ENCODE peak calls at places on chromosomes 6 and 20, in eight cellular contexts. One of them, this sample, is unnamed.

GRCh38 chr6:43695078-43695966 is 7.7 kb upstream of the MRPS18A start:
- DNase-seq in erythroblast: no peak
- DNase-seq in suprapubic skin: no peak
- DNase-seq in stomach: peak
- DNase-seq in uterus: no peak
- DNase-seq in ovary: no peak
- DNase-seq in transverse colon: peak
- DNase-seq in A549: no peak
- DNase-seq in this sample: no peak

GRCh38 chr20:25356294-25356933 is 34.2 kb downstream of the ABHD12 start:
- DNase-seq in A549: no peak
- DNase-seq in uterus: no peak
- DNase-seq in suprapubic skin: no peak
- DNase-seq in erythroblast: no peak
- DNase-seq in transverse colon: no peak
- DNase-seq in ovary: no peak
- DNase-seq in stomach: no peak
- DNase-seq in this sample: no peak

GRCh38 chr6:4582506-4582905 is 193.7 kb upstream of the CDYL start:
- DNase-seq in stomach: no peak
- DNase-seq in suprapubic skin: no peak
- DNase-seq in uterus: no peak
- DNase-seq in ovary: no peak
- DNase-seq in erythroblast: no peak
- DNase-seq in A549: no peak
- DNase-seq in transverse colon: no peak
- DNase-seq in this sample: peak

GRCh38 chr6:137823826-137824501 is 43.1 kb upstream of the TNFAIP3 start:
- DNase-seq in A549: no peak
- DNase-seq in transverse colon: peak
- DNase-seq in uterus: no peak
- DNase-seq in erythroblast: peak
- DNase-seq in ovary: peak
- DNase-seq in stomach: peak
- DNase-seq in suprapubic skin: peak
- DNase-seq in this sample: no peak

GRCh38 chr6:53793318-53793975 is 1.4 kb upstream of the LRRC1 start:
- DNase-seq in suprapubic skin: no peak
- DNase-seq in transverse colon: peak
- DNase-seq in ovary: peak
- DNase-seq in uterus: peak
- DNase-seq in erythroblast: no peak
- DNase-seq in A549: peak
- DNase-seq in stomach: peak
- DNase-seq in this sample: peak

GRCh38 chr6:17394192-17394611 is 807 bp downstream of the CAP2 start:
- DNase-seq in A549: peak
- DNase-seq in stomach: peak
- DNase-seq in erythroblast: no peak
- DNase-seq in suprapubic skin: no peak
- DNase-seq in transverse colon: peak
- DNase-seq in uterus: peak
- DNase-seq in ovary: peak
- DNase-seq in this sample: peak

GRCh38 chr20:354298-354977 is 7.5 kb downstream of the NRSN2 start:
- DNase-seq in stomach: peak
- DNase-seq in transverse colon: peak
- DNase-seq in uterus: peak
- DNase-seq in ovary: peak
- DNase-seq in A549: peak
- DNase-seq in suprapubic skin: no peak
- DNase-seq in erythroblast: peak
- DNase-seq in this sample: peak

GRCh38 chr6:36983538-36983937 is 2.5 kb downstream of the MTCH1 start:
- DNase-seq in ovary: no peak
- DNase-seq in stomach: no peak
- DNase-seq in erythroblast: no peak
- DNase-seq in uterus: no peak
- DNase-seq in transverse colon: no peak
- DNase-seq in suprapubic skin: no peak
- DNase-seq in A549: no peak
- DNase-seq in this sample: no peak

GRCh38 chr6:157611406-157611805 is 211.6 kb upstream of the SNX9 start:
- DNase-seq in stomach: no peak
- DNase-seq in suprapubic skin: no peak
- DNase-seq in ovary: no peak
- DNase-seq in erythroblast: no peak
- DNase-seq in A549: no peak
- DNase-seq in uterus: no peak
- DNase-seq in transverse colon: no peak
- DNase-seq in this sample: no peak

GRCh38 chr6:121383478-121383877 is 49.2 kb upstream of the TBC1D32 start:
- DNase-seq in transverse colon: no peak
- DNase-seq in stomach: no peak
- DNase-seq in ovary: no peak
- DNase-seq in A549: no peak
- DNase-seq in uterus: no peak
- DNase-seq in erythroblast: no peak
- DNase-seq in suprapubic skin: no peak
- DNase-seq in this sample: no peak

GRCh38 chr6:78436335-78436734 is 431.0 kb upstream of the IRAK1BP1 start:
- DNase-seq in ovary: no peak
- DNase-seq in A549: no peak
- DNase-seq in uterus: no peak
- DNase-seq in suprapubic skin: no peak
- DNase-seq in stomach: no peak
- DNase-seq in erythroblast: no peak
- DNase-seq in transverse colon: no peak
- DNase-seq in this sample: no peak

GRCh38 chr6:56329296-56330050 is 82.1 kb upstream of the COL21A1 start:
- DNase-seq in transverse colon: no peak
- DNase-seq in A549: no peak
- DNase-seq in suprapubic skin: no peak
- DNase-seq in ovary: no peak
- DNase-seq in uterus: no peak
- DNase-seq in stomach: no peak
- DNase-seq in erythroblast: no peak
- DNase-seq in this sample: no peak

GRCh38 chr6:33595001-33595846 is 15.1 kb upstream of the BAK1 start:
- DNase-seq in suprapubic skin: no peak
- DNase-seq in stomach: no peak
- DNase-seq in ovary: no peak
- DNase-seq in uterus: no peak
- DNase-seq in transverse colon: no peak
- DNase-seq in A549: no peak
- DNase-seq in erythroblast: no peak
- DNase-seq in this sample: no peak

GRCh38 chr6:33768644-33769120 is 20.2 kb downstream of the LEMD2 start:
- DNase-seq in A549: peak
- DNase-seq in suprapubic skin: peak
- DNase-seq in transverse colon: peak
- DNase-seq in uterus: peak
- DNase-seq in stomach: peak
- DNase-seq in erythroblast: peak
- DNase-seq in ovary: peak
- DNase-seq in this sample: peak

GRCh38 chr20:36084897-36085617 is 69.5 kb upstream of the EPB41L1 start:
- DNase-seq in uterus: no peak
- DNase-seq in erythroblast: no peak
- DNase-seq in stomach: no peak
- DNase-seq in ovary: no peak
- DNase-seq in transverse colon: no peak
- DNase-seq in suprapubic skin: no peak
- DNase-seq in A549: peak
- DNase-seq in this sample: no peak

GRCh38 chr6:111306104-111306888 is 176.7 kb downstream of the REV3L start:
- DNase-seq in stomach: no peak
- DNase-seq in A549: no peak
- DNase-seq in transverse colon: no peak
- DNase-seq in ovary: no peak
- DNase-seq in erythroblast: no peak
- DNase-seq in uterus: no peak
- DNase-seq in suprapubic skin: no peak
- DNase-seq in this sample: no peak

GRCh38 chr20:52869698-52870288 is 102.4 kb upstream of the TSHZ2 start:
- DNase-seq in erythroblast: no peak
- DNase-seq in A549: no peak
- DNase-seq in uterus: no peak
- DNase-seq in stomach: no peak
- DNase-seq in transverse colon: no peak
- DNase-seq in suprapubic skin: no peak
- DNase-seq in ovary: no peak
- DNase-seq in this sample: no peak

GRCh38 chr20:44370639-44371218 is 15.2 kb downstream of the HNF4A start:
- DNase-seq in transverse colon: peak
- DNase-seq in suprapubic skin: no peak
- DNase-seq in erythroblast: no peak
- DNase-seq in A549: peak
- DNase-seq in uterus: no peak
- DNase-seq in stomach: peak
- DNase-seq in ovary: no peak
- DNase-seq in this sample: no peak

GRCh38 chr6:38348366-38348765 is 291.4 kb downstream of the BTBD9 start:
- DNase-seq in A549: no peak
- DNase-seq in suprapubic skin: no peak
- DNase-seq in stomach: no peak
- DNase-seq in uterus: no peak
- DNase-seq in ovary: no peak
- DNase-seq in erythroblast: no peak
- DNase-seq in transverse colon: no peak
- DNase-seq in this sample: no peak

GRCh38 chr6:10837692-10837996 is 695 bp downstream of the MAK start:
- DNase-seq in stomach: no peak
- DNase-seq in A549: no peak
- DNase-seq in transverse colon: no peak
- DNase-seq in suprapubic skin: no peak
- DNase-seq in uterus: no peak
- DNase-seq in erythroblast: peak
- DNase-seq in ovary: peak
- DNase-seq in this sample: no peak

GRCh38 chr6:38512211-38512610 is 127.5 kb downstream of the BTBD9 start:
- DNase-seq in erythroblast: no peak
- DNase-seq in transverse colon: no peak
- DNase-seq in stomach: no peak
- DNase-seq in suprapubic skin: no peak
- DNase-seq in uterus: no peak
- DNase-seq in ovary: no peak
- DNase-seq in A549: no peak
- DNase-seq in this sample: no peak

DNA sequence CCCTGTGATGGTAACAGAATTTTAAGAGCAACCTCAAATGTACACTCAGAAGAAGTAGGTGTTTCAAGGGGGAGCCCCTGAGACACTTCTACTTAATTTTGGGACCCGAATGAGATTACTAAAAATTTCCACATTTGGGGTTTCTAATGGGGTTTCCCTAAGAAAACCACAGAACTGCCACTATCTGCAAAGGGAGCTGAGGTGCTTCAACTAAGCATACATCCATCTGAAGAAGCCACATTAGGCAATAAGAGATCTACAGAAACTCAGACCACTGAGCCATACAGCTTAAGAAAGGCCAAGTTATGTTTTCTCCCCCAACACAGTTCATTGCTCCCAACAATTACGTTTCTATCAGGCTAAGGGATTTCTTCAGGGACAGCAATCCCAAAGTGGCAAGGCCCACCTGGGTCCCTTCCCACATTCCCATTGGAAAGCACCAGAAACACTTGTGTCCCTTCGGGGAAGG is 5.2 kb downstream of the BCL2L1 start:
- DNase-seq in uterus: no peak
- DNase-seq in suprapubic skin: no peak
- DNase-seq in transverse colon: no peak
- DNase-seq in A549: no peak
- DNase-seq in erythroblast: no peak
- DNase-seq in ovary: no peak
- DNase-seq in stomach: no peak
- DNase-seq in this sample: no peak
- TF ChIP-seq POLR2A in uterus: no peak
- TF ChIP-seq POLR2A in suprapubic skin: no peak
- TF ChIP-seq POLR2A in transverse colon: no peak
- TF ChIP-seq POLR2A in A549: no peak
- TF ChIP-seq POLR2A in erythroblast: peak
- TF ChIP-seq POLR2A in ovary: no peak
- TF ChIP-seq POLR2A in stomach: no peak
- TF ChIP-seq POLR2A in this sample: no peak

GRCh38 chr20:23007886-23008285 is 27.2 kb upstream of the SSTR4 start:
- DNase-seq in suprapubic skin: no peak
- DNase-seq in uterus: no peak
- DNase-seq in erythroblast: no peak
- DNase-seq in transverse colon: no peak
- DNase-seq in A549: no peak
- DNase-seq in ovary: no peak
- DNase-seq in stomach: no peak
- DNase-seq in this sample: no peak
- TF ChIP-seq POLR2A in suprapubic skin: no peak
- TF ChIP-seq POLR2A in uterus: no peak
- TF ChIP-seq POLR2A in erythroblast: no peak
- TF ChIP-seq POLR2A in transverse colon: no peak
- TF ChIP-seq POLR2A in A549: no peak
- TF ChIP-seq POLR2A in ovary: no peak
- TF ChIP-seq POLR2A in stomach: no peak
- TF ChIP-seq POLR2A in this sample: no peak

DNA sequence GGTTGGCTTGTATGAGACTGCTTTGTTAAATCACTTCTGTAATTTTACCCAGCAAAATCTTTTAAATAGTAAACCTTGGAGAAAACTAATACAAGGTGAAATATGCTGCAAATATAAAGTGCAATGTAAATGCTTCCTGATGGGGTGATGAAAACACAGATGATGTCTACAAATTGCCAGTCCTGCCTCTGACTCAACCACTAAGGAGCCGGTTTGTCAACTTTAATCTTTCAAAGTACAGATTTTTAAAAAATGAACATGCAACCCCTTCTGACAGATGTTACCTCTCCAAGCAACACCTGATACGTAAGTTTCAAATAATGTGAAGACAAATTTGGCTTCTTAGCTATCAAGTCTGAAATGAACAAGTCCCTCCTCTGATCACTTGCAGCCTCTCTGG is 196.1 kb downstream of the MYLK4 start:
- DNase-seq in transverse colon: no peak
- DNase-seq in A549: no peak
- DNase-seq in ovary: no peak
- DNase-seq in stomach: no peak
- DNase-seq in erythroblast: no peak
- DNase-seq in uterus: no peak
- DNase-seq in suprapubic skin: no peak
- DNase-seq in this sample: no peak
- TF ChIP-seq POLR2A in transverse colon: no peak
- TF ChIP-seq POLR2A in A549: no peak
- TF ChIP-seq POLR2A in ovary: no peak
- TF ChIP-seq POLR2A in stomach: no peak
- TF ChIP-seq POLR2A in erythroblast: no peak
- TF ChIP-seq POLR2A in uterus: no peak
- TF ChIP-seq POLR2A in suprapubic skin: no peak
- TF ChIP-seq POLR2A in this sample: no peak

DNA sequence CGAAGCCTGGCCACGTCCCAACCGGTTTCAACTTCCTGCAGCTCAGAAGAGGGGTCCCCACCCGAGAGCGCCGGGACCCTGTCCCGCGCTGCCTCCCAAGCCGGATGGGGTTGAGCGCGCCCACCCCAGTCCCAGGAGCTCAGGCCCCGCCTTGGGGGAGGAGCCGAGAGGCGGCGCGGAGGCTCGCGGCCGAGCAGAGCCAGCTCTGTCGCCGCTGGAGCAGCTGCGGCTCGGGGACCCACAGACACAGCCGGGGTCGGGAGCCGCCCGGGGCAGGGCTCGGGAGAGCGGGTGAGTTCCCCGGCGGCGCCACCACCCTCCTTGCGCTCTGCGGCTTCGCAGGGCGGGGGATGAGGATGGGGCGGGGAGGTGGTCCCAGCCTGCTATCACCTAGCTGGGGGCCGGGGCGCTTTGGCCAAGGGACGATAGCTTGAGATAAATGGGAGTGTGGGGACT is at the start of gene PPP1R16B:
- DNase-seq in uterus: peak
- DNase-seq in ovary: no peak
- DNase-seq in transverse colon: peak
- DNase-seq in A549: peak
- DNase-seq in suprapubic skin: no peak
- DNase-seq in stomach: peak
- DNase-seq in erythroblast: peak
- DNase-seq in this sample: peak
- TF ChIP-seq POLR2A in uterus: peak
- TF ChIP-seq POLR2A in ovary: no peak
- TF ChIP-seq POLR2A in transverse colon: peak
- TF ChIP-seq POLR2A in A549: no peak
- TF ChIP-seq POLR2A in suprapubic skin: no peak
- TF ChIP-seq POLR2A in stomach: no peak
- TF ChIP-seq POLR2A in erythroblast: no peak
- TF ChIP-seq POLR2A in this sample: peak